ENCODE peak calls at places on chromosomes 4 and X, in five cellular contexts. M is AG09309; R is endodermal cell; I is NCI-H774; U is activated CD4-positive, alpha-beta T cell treated with anti-CD3 and anti-CD28 coated beads for 48 hours. F is an unnamed sample.
A peak's percentile ranks its signal among the peaks of the same experiment; 100 is the strongest.

GRCh38 chr4:30181918-30182317 is 538.3 kb upstream of the PCDH7 start:
- DNase-seq in M (no peak), R (no peak), I (no peak), U (no peak), F (no peak)

GRCh38 chr4:139042981-139043460 is 27.4 kb downstream of the NOCT start:
- DNase-seq in M (no peak), R (no peak), I (no peak), U (no peak), F (no peak)

GRCh38 chr4:139764192-139764591 is 98.6 kb downstream of the MGST2 start:
- DNase-seq in M (no peak), R (no peak), I (no peak), U (no peak), F (no peak)

GRCh38 chr4:76251448-76252270 is at the start of gene FAM47E:
- DNase-seq in M (no peak), R (peak; percentile 95), I (peak; percentile 93), U (peak; percentile 35), F (no peak)

GRCh38 chr4:170672571-170672970 is 582.8 kb upstream of the AADAT start:
- DNase-seq in M (no peak), R (no peak), I (no peak), U (no peak), F (no peak)

GRCh38 chrX:136268051-136269048 is 17.1 kb upstream of the MAP7D3 start:
- DNase-seq in M (no peak), R (peak; percentile 68), I (peak; percentile 22), U (peak; percentile 51), F (no peak)

GRCh38 chrX:110665636-110666035 is 130.0 kb downstream of the CHRDL1 start:
- DNase-seq in M (peak; percentile 3), R (peak; percentile 86), I (no peak), U (peak; percentile 13), F (no peak)

GRCh38 chr4:159358226-159358625 is 255.3 kb downstream of the RAPGEF2 start:
- DNase-seq in M (peak; percentile 62), R (no peak), I (no peak), U (no peak), F (no peak)

GRCh38 chr4:1092026-1092982 is 21.1 kb downstream of the RNF212 start:
- DNase-seq in M (no peak), R (peak; percentile 65), I (no peak), U (no peak), F (no peak)

GRCh38 chr4:185508162-185508561 is 27.1 kb downstream of the PDLIM3 start:
- DNase-seq in M (no peak), R (no peak), I (no peak), U (no peak), F (no peak)

GRCh38 chr4:122661661-122662160 is 40.8 kb upstream of the IL21 start:
- DNase-seq in M (no peak), R (no peak), I (no peak), U (no peak), F (no peak)

GRCh38 chr4:170281027-170281426 is 191.3 kb upstream of the AADAT start:
- DNase-seq in M (no peak), R (no peak), I (no peak), U (no peak), F (no peak)

GRCh38 chr4:158172558-158173258 is at the start of gene GASK1B:
- DNase-seq in M (no peak), R (peak; percentile 70), I (peak; percentile 4), U (peak; percentile 17), F (no peak)

GRCh38 chrX:15143825-15144121 is 126.1 kb downstream of the ASB9 start:
- DNase-seq in M (no peak), R (no peak), I (no peak), U (no peak), F (no peak)

GRCh38 chr4:164440196-164440595 is 313.7 kb upstream of the SMIM31 start:
- DNase-seq in M (no peak), R (no peak), I (no peak), U (no peak), F (no peak)

GRCh38 chrX:13899607-13900006 is 82.7 kb upstream of the GPM6B start:
- DNase-seq in M (peak; percentile 81), R (no peak), I (no peak), U (no peak), F (no peak)

GRCh38 chr4:37891221-37892159 is 606 bp downstream of the TBC1D1 start:
- DNase-seq in M (no peak), R (peak; percentile 70), I (peak; percentile 20), U (peak; percentile 68), F (peak; percentile 2)

GRCh38 chr4:8854866-8855265 is 16.8 kb downstream of the HMX1 start:
- DNase-seq in M (peak; percentile 1), R (no peak), I (no peak), U (no peak), F (no peak)

GRCh38 chr4:85556293-85556692 is 81.3 kb downstream of the ARHGAP24 start:
- DNase-seq in M (no peak), R (no peak), I (no peak), U (no peak), F (no peak)

F was measured in NCI-H1436 treated with DMSO at 0.1 percent for 48 hours.